ENCODE peak calls at places on chromosomes 7 and 10, in seven cellular contexts. L is neuronal stem cell; S is IMR-90; C is body of pancreas; Z is CD8-positive, alpha-beta T cell; M is mesendoderm; K is fibroblast of lung. V is an unnamed sample. For H3K36me3, the result is how much of the 10 kb centered on the place peaks cover.

GRCh38 chr7:98119257-98119918 is 12.7 kb downstream of the LMTK2 start:
- DNase-seq in S (peak), Z (no peak), C (no peak), L (no peak), K (peak), M (peak), V (no peak)

GRCh38 chr7:74453321-74454011 is at the start of gene GTF2IRD1:
- DNase-seq in C (peak), S (peak), K (peak), M (peak), Z (peak), L (peak), V (peak)

GRCh38 chr7:33590902-33591301 is 314.4 kb upstream of the BMPER start:
- DNase-seq in M (no peak), K (peak), Z (no peak), C (no peak), S (peak), L (no peak), V (no peak)

GRCh38 chr7:102836206-102836938 is 76.4 kb upstream of the LRRC17 start:
- DNase-seq in Z (no peak), L (no peak), S (peak), M (peak), K (peak), C (no peak), V (no peak)

GRCh38 chr10:109866995-109867635 is 56.2 kb downstream of the XPNPEP1 start:
- DNase-seq in Z (no peak), M (no peak), L (no peak), C (peak), K (no peak), S (peak), V (no peak)

GRCh38 chr10:33212061-33212748 is 122.3 kb downstream of the NRP1 start:
- DNase-seq in S (peak), K (no peak), Z (no peak), M (no peak), C (no peak), L (no peak), V (no peak)

GRCh38 chr10:89091501-89091900 is 100.9 kb downstream of the FAS start:
- DNase-seq in C (no peak), M (no peak), Z (no peak), S (peak), L (no peak), K (peak), V (no peak)

GRCh38 chr10:90136731-90137316 is 435.4 kb downstream of the KIF20B start:
- DNase-seq in M (peak), Z (no peak), K (peak), C (no peak), L (peak), S (peak), V (no peak)

GRCh38 chr7:36279251-36279925 is 110.3 kb upstream of the ANLN start:
- DNase-seq in M (no peak), S (peak), Z (no peak), C (no peak), L (no peak), K (peak), V (no peak)

GRCh38 chr7:148110097-148110868 is 480.3 kb upstream of the C7orf33 start:
- DNase-seq in S (no peak), Z (no peak), C (peak), M (peak), L (no peak), K (no peak), V (peak)

GRCh38 chr7:142584765-142585164 is 164.5 kb upstream of the PRSS1 start:
- DNase-seq in L (no peak), K (no peak), Z (no peak), S (peak), C (no peak), M (no peak), V (no peak)

GRCh38 chr7:155836216-155837125 is 24.2 kb upstream of the SHH start:
- DNase-seq in L (no peak), S (no peak), Z (no peak), M (no peak), C (no peak), K (no peak), V (no peak)

GRCh38 chr10:58590152-58590551 is 77.5 kb downstream of the BICC1 start:
- DNase-seq in L (no peak), K (peak), Z (no peak), M (no peak), S (peak), C (no peak), V (peak)

GRCh38 chr10:43479275-43479674 is 42.4 kb downstream of the ZNF487 start:
- DNase-seq in M (no peak), C (no peak), Z (no peak), S (peak), L (no peak), K (peak), V (no peak)

GRCh38 chr10:123642697-123643096 is 23.5 kb upstream of the GPR26 start:
- DNase-seq in K (no peak), S (no peak), M (peak), Z (no peak), C (no peak), L (no peak), V (peak)

GRCh38 chr10:42242135-42242805 is 396.1 kb downstream of the ZNF33B start:
- DNase-seq in K (peak), C (no peak), Z (no peak), L (no peak), S (no peak), M (no peak), V (no peak)

GRCh38 chr10:30940279-30940678 is 91.4 kb downstream of the ZNF438 start:
- DNase-seq in Z (no peak), L (no peak), S (no peak), C (no peak), M (no peak), K (no peak), V (no peak)

GRCh38 chr7:76246804-76247389 is 45.2 kb downstream of the SRRM3 start:
- DNase-seq in C (no peak), K (no peak), S (no peak), Z (no peak), M (no peak), L (no peak), V (no peak)

GRCh38 chr7:149454006-149454405 is 6.9 kb downstream of the ZNF777 start:
- DNase-seq in Z (no peak), K (no peak), S (no peak), M (no peak), L (no peak), C (no peak), V (no peak)

GRCh38 chr10:108471420-108471819 is 1306.9 kb upstream of the SORCS1 start:
- DNase-seq in K (no peak), C (no peak), Z (no peak), S (no peak), M (no peak), L (no peak), V (no peak)

GRCh38 chr10:81874878-81875679 is at the start of gene NRG3:
- DNase-seq in Z (no peak), S (no peak), K (no peak), M (peak), L (peak), C (no peak), V (no peak)

GRCh38 chr7:139901840-139902370 is 72.8 kb downstream of the TBXAS1 start:
- DNase-seq in K (no peak), S (no peak), Z (no peak), L (no peak), C (no peak), M (no peak), V (no peak)
- H3K27ac ChIP-seq in K (no peak), S (no peak), Z (no peak), L (no peak), C (no peak), M (no peak), V (no peak)

DNA sequence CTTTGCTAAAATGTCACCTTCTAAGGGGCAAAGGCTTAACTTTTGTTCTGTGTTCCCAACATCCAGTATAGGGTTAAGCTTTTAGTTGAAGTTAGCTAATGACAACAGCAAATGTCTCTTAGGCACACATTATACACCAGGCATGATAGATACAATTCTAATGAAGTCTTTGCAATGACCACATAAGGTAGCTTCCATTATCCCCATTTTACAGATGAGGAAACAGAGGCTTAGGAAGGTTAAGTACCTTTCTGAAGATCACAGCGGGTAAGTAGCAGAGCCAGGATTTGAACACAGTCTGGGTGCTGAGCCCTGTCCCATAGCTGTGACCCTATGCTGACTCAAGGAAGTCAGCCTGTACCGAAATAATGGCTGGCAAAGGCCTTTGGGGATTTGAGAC is 1.9 kb downstream of the BUD31 start:
- DNase-seq in K (no peak), S (no peak), M (no peak), Z (no peak), C (no peak), L (no peak), V (no peak)
- H3K36me3 ChIP-seq in K (under half), S (under half), M (under half), Z (under half), C (under half), L (half or more), V (under half)

GRCh38 chr7:157853789-157854065 is 516.9 kb downstream of the DNAJB6 start:
- DNase-seq in C (no peak), L (no peak), M (no peak), S (no peak), Z (no peak), K (no peak), V (no peak)

GRCh38 chr7:157853076-157853788 is 516.4 kb downstream of the DNAJB6 start:
- DNase-seq in S (no peak), M (no peak), L (no peak), C (no peak), K (no peak), Z (no peak), V (no peak)

GRCh38 chr7:157855452-157856213 is 518.8 kb downstream of the DNAJB6 start:
- DNase-seq in Z (no peak), C (no peak), M (no peak), K (no peak), L (no peak), S (no peak), V (no peak)

GRCh38 chr7:157854066-157854891 is 517.5 kb downstream of the DNAJB6 start:
- DNase-seq in L (no peak), Z (no peak), K (no peak), M (no peak), S (no peak), C (no peak), V (peak)

DNA sequence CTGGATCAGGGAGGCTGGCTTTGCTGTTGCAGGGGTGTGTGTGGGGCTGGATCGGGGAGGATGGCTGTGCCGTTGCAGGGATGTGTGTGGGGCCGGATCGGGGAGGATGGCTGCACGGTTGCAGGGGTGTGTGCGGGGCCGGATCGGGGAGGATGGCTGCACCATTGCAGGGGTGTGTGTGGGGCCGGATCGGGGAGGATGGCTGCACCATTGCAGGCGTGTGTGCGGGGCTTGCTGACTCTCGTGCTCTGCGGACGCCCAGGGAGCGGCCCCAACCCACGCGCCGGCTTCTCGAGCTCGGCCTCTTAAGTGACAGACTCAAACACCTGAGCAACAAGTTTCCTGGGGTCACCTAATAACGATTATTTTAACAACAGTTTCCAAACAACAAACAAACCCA is 518.2 kb downstream of the DNAJB6 start:
- DNase-seq in K (no peak), S (no peak), M (no peak), L (no peak), C (no peak), Z (no peak), V (no peak)
- H3K4me3 ChIP-seq in K (no peak), S (no peak), M (no peak), L (no peak), C (no peak), Z (no peak), V (no peak)

GRCh38 chr10:22656056-22656455 is 58.3 kb downstream of the PIP4K2A start:
- DNase-seq in K (no peak), Z (no peak), L (no peak), S (no peak), C (no peak), M (no peak), V (no peak)

GRCh38 chr10:22657028-22657427 is 57.4 kb downstream of the PIP4K2A start:
- DNase-seq in Z (no peak), S (no peak), K (no peak), L (no peak), M (no peak), C (no peak), V (no peak)

GRCh38 chr10:22652988-22653431 is 61.4 kb downstream of the PIP4K2A start:
- DNase-seq in L (no peak), Z (no peak), M (no peak), S (no peak), C (no peak), K (no peak), V (peak)

GRCh38 chr10:22657566-22658190 is 56.7 kb downstream of the PIP4K2A start:
- DNase-seq in M (no peak), Z (no peak), K (peak), C (no peak), L (no peak), S (peak), V (no peak)

GRCh38 chr10:22655312-22655973 is 58.9 kb downstream of the PIP4K2A start:
- DNase-seq in C (no peak), K (peak), L (no peak), Z (no peak), M (no peak), S (peak), V (peak)
- H3K27ac ChIP-seq in C (no peak), K (no peak), L (no peak), Z (peak), M (no peak), S (peak), V (no peak)

V was measured in small intestine.